ENCODE peak calls at places on chromosomes 16 and 17, in eight cellular contexts. One of them, this sample, is unnamed.

GRCh38 chr17:79714746-79715145 is 16.0 kb upstream of the ENPP7 start:
- DNase-seq in Ammon's horn: no peak
- DNase-seq in G401: no peak
- DNase-seq in T-helper 22 cell: no peak
- DNase-seq in aorta: no peak
- DNase-seq in AG10803: no peak
- DNase-seq in mucosa of gallbladder: no peak
- DNase-seq in astrocyte of the cerebellum: no peak
- DNase-seq in this sample: no peak

GRCh38 chr16:53911506-53911905 is 207.6 kb downstream of the FTO start:
- DNase-seq in aorta: no peak
- DNase-seq in astrocyte of the cerebellum: no peak
- DNase-seq in T-helper 22 cell: no peak
- DNase-seq in G401: no peak
- DNase-seq in AG10803: peak; percentile 40
- DNase-seq in Ammon's horn: no peak
- DNase-seq in mucosa of gallbladder: no peak
- DNase-seq in this sample: no peak

GRCh38 chr17:60039096-60039495 is 39.6 kb downstream of the HEATR6 start:
- DNase-seq in Ammon's horn: no peak
- DNase-seq in mucosa of gallbladder: no peak
- DNase-seq in astrocyte of the cerebellum: no peak
- DNase-seq in G401: no peak
- DNase-seq in T-helper 22 cell: no peak
- DNase-seq in aorta: no peak
- DNase-seq in AG10803: peak; percentile 26
- DNase-seq in this sample: no peak

GRCh38 chr17:60391419-60392041 is 403 bp downstream of the USP32 start:
- DNase-seq in mucosa of gallbladder: peak; percentile 11
- DNase-seq in astrocyte of the cerebellum: no peak
- DNase-seq in Ammon's horn: no peak
- DNase-seq in T-helper 22 cell: no peak
- DNase-seq in G401: no peak
- DNase-seq in aorta: no peak
- DNase-seq in AG10803: peak; percentile 9
- DNase-seq in this sample: no peak

GRCh38 chr17:31715436-31715835 is 143.6 kb downstream of the COPRS start:
- DNase-seq in T-helper 22 cell: no peak
- DNase-seq in Ammon's horn: no peak
- DNase-seq in aorta: no peak
- DNase-seq in astrocyte of the cerebellum: no peak
- DNase-seq in AG10803: no peak
- DNase-seq in mucosa of gallbladder: no peak
- DNase-seq in G401: no peak
- DNase-seq in this sample: no peak

GRCh38 chr17:59332890-59333377 is 1.5 kb downstream of the YPEL2 start:
- DNase-seq in mucosa of gallbladder: peak; percentile 23
- DNase-seq in aorta: peak; percentile 71
- DNase-seq in astrocyte of the cerebellum: no peak
- DNase-seq in G401: peak; percentile 70
- DNase-seq in AG10803: peak; percentile 54
- DNase-seq in Ammon's horn: peak; percentile 58
- DNase-seq in T-helper 22 cell: no peak
- DNase-seq in this sample: no peak

GRCh38 chr16:53984936-53985335 is 281.0 kb downstream of the FTO start:
- DNase-seq in T-helper 22 cell: no peak
- DNase-seq in G401: no peak
- DNase-seq in aorta: no peak
- DNase-seq in mucosa of gallbladder: no peak
- DNase-seq in astrocyte of the cerebellum: no peak
- DNase-seq in AG10803: no peak
- DNase-seq in Ammon's horn: no peak
- DNase-seq in this sample: no peak

GRCh38 chr16:3754304-3754703 is 37.0 kb upstream of the TRAP1 start:
- DNase-seq in mucosa of gallbladder: no peak
- DNase-seq in astrocyte of the cerebellum: no peak
- DNase-seq in Ammon's horn: no peak
- DNase-seq in G401: no peak
- DNase-seq in T-helper 22 cell: no peak
- DNase-seq in aorta: no peak
- DNase-seq in AG10803: peak; percentile 44
- DNase-seq in this sample: no peak

GRCh38 chr17:64059756-64060155 is 39.3 kb upstream of the ICAM2 start:
- DNase-seq in T-helper 22 cell: no peak
- DNase-seq in aorta: no peak
- DNase-seq in AG10803: no peak
- DNase-seq in Ammon's horn: no peak
- DNase-seq in G401: no peak
- DNase-seq in astrocyte of the cerebellum: no peak
- DNase-seq in mucosa of gallbladder: no peak
- DNase-seq in this sample: no peak

GRCh38 chr17:38428150-38428642 is at the start of gene ARHGAP23:
- DNase-seq in Ammon's horn: peak; percentile 86
- DNase-seq in mucosa of gallbladder: peak; percentile 48
- DNase-seq in AG10803: peak; percentile 76
- DNase-seq in T-helper 22 cell: peak; percentile 13
- DNase-seq in aorta: peak; percentile 83
- DNase-seq in G401: peak; percentile 50
- DNase-seq in astrocyte of the cerebellum: no peak
- DNase-seq in this sample: peak; percentile 49

GRCh38 chr17:36862116-36862920 is 75.0 kb upstream of the LHX1 start:
- DNase-seq in Ammon's horn: no peak
- DNase-seq in T-helper 22 cell: no peak
- DNase-seq in aorta: no peak
- DNase-seq in mucosa of gallbladder: no peak
- DNase-seq in astrocyte of the cerebellum: no peak
- DNase-seq in G401: no peak
- DNase-seq in AG10803: no peak
- DNase-seq in this sample: no peak

GRCh38 chr17:10683853-10684252 is 13.5 kb downstream of the SCO1 start:
- DNase-seq in AG10803: peak; percentile 37
- DNase-seq in mucosa of gallbladder: no peak
- DNase-seq in T-helper 22 cell: no peak
- DNase-seq in G401: no peak
- DNase-seq in Ammon's horn: no peak
- DNase-seq in aorta: no peak
- DNase-seq in astrocyte of the cerebellum: no peak
- DNase-seq in this sample: no peak